ENCODE peak calls at places on chromosomes 16 and 17, in eight cellular contexts. G is caudate nucleus, T is GM03348, M is cardiac muscle cell, V is T-helper 1 cell, Q is GM04504, Y is iris pigment epithelial cell, S is AG04450. H is an unnamed sample.

GRCh38 chr17:76246080-76247066 is 6.1 kb upstream of the RNF157 start:
- DNase-seq in G (no peak), T (no peak), M (peak; percentile 63), V (no peak), Q (no peak), Y (peak; percentile 70), S (no peak), H (no peak)

GRCh38 chr17:71666047-71666446 is 454.8 kb upstream of the SOX9 start:
- DNase-seq in G (no peak), T (no peak), M (no peak), V (no peak), Q (no peak), Y (no peak), S (no peak), H (no peak)

GRCh38 chr16:35737076-35737475 is 2277.7 kb downstream of the TP53TG3F start:
- DNase-seq in G (no peak), T (no peak), M (no peak), V (no peak), Q (no peak), Y (no peak), S (no peak), H (no peak)

GRCh38 chr16:81590714-81591537 is 146.3 kb downstream of the CMIP start:
- DNase-seq in G (no peak), T (no peak), M (no peak), V (no peak), Q (no peak), Y (no peak), S (no peak), H (no peak)

GRCh38 chr16:81493755-81494433 is 49.3 kb downstream of the CMIP start:
- DNase-seq in G (no peak), T (peak; percentile 61), M (no peak), V (no peak), Q (peak; percentile 44), Y (peak; percentile 86), S (peak; percentile 37), H (peak; percentile 13)

GRCh38 chr17:61379457-61380216 is 20.0 kb upstream of the TBX2 start:
- DNase-seq in G (no peak), T (no peak), M (no peak), V (no peak), Q (no peak), Y (no peak), S (no peak), H (no peak)

GRCh38 chr16:21264226-21265036 is 13.7 kb downstream of the CRYM start:
- DNase-seq in G (no peak), T (peak; percentile 31), M (no peak), V (no peak), Q (no peak), Y (peak; percentile 50), S (no peak), H (no peak)

GRCh38 chr17:59292174-59292523 is 39.3 kb upstream of the YPEL2 start:
- DNase-seq in G (no peak), T (no peak), M (no peak), V (no peak), Q (no peak), Y (no peak), S (no peak), H (no peak)

GRCh38 chr17:49223517-49224197 is 6.9 kb downstream of the PHOSPHO1 start:
- DNase-seq in G (peak; percentile 12), T (peak; percentile 80), M (peak; percentile 65), V (peak; percentile 57), Q (no peak), Y (no peak), S (no peak), H (peak; percentile 71)

GRCh38 chr16:78184554-78185183 is 85.2 kb downstream of the WWOX start:
- DNase-seq in G (no peak), T (no peak), M (no peak), V (no peak), Q (peak; percentile 6), Y (peak; percentile 29), S (peak; percentile 67), H (no peak)

GRCh38 chr16:25108054-25108453 is 3.5 kb upstream of the LCMT1 start:
- DNase-seq in G (no peak), T (no peak), M (no peak), V (peak; percentile 22), Q (no peak), Y (no peak), S (no peak), H (peak; percentile 65)

GRCh38 chr17:47208744-47209488 is at the start of gene MYL4:
- DNase-seq in G (no peak), T (no peak), M (peak; percentile 96), V (no peak), Q (no peak), Y (no peak), S (no peak), H (peak; percentile 80)

GRCh38 chr17:4601326-4601725 is 17.0 kb downstream of the SMTNL2 start:
- DNase-seq in G (no peak), T (no peak), M (no peak), V (no peak), Q (no peak), Y (no peak), S (no peak), H (no peak)

GRCh38 chr16:497258-497657 is 30.3 kb upstream of the CAPN15 start:
- DNase-seq in G (no peak), T (no peak), M (no peak), V (no peak), Q (no peak), Y (no peak), S (no peak), H (no peak)

GRCh38 chr16:66751135-66751991 is at the start of gene DYNC1LI2:
- DNase-seq in G (peak; percentile 93), T (peak; percentile 99), M (peak; percentile 84), V (peak; percentile 73), Q (peak; percentile 35), Y (peak; percentile 72), S (peak; percentile 20), H (peak; percentile 86)

GRCh38 chr16:11149011-11149616 is 106.9 kb downstream of the SOCS1 start:
- DNase-seq in G (no peak), T (no peak), M (no peak), V (no peak), Q (no peak), Y (peak; percentile 27), S (no peak), H (peak; percentile 33)

GRCh38 chr16:66295191-66295590 is 71.3 kb upstream of the CDH5 start:
- DNase-seq in G (no peak), T (no peak), M (no peak), V (no peak), Q (no peak), Y (no peak), S (no peak), H (no peak)

GRCh38 chr17:31830971-31831755 is 27.9 kb downstream of the COPRS start:
- DNase-seq in G (no peak), T (no peak), M (no peak), V (no peak), Q (no peak), Y (peak; percentile 66), S (no peak), H (no peak)

GRCh38 chr17:32798938-32799337 is 78.0 kb downstream of the MYO1D start:
- DNase-seq in G (no peak), T (peak; percentile 14), M (no peak), V (no peak), Q (no peak), Y (no peak), S (no peak), H (no peak)

GRCh38 chr17:9254841-9255240 is 233.5 kb downstream of the NTN1 start:
- DNase-seq in G (no peak), T (no peak), M (no peak), V (no peak), Q (no peak), Y (no peak), S (no peak), H (no peak)

GRCh38 chr16:81526935-81527334 is 82.3 kb downstream of the CMIP start:
- DNase-seq in G (no peak), T (peak; percentile 85), M (no peak), V (no peak), Q (no peak), Y (peak; percentile 88), S (no peak), H (peak; percentile 67)

GRCh38 chr16:10114411-10114810 is 67.8 kb downstream of the GRIN2A start:
- DNase-seq in G (no peak), T (no peak), M (no peak), V (no peak), Q (peak; percentile 49), Y (no peak), S (no peak), H (no peak)

GRCh38 chr17:21129023-21129681 is 2.4 kb downstream of the DHRS7B start:
- DNase-seq in G (no peak), T (peak; percentile 80), M (peak; percentile 54), V (no peak), Q (peak; percentile 50), Y (peak; percentile 64), S (peak; percentile 26), H (peak; percentile 14)

GRCh38 chr16:16086653-16087446 is 136.4 kb downstream of the ABCC6 start:
- DNase-seq in G (no peak), T (no peak), M (no peak), V (no peak), Q (no peak), Y (no peak), S (no peak), H (no peak)

GRCh38 chr17:70527364-70527888 is 358.1 kb downstream of the KCNJ2 start:
- DNase-seq in G (no peak), T (no peak), M (no peak), V (no peak), Q (no peak), Y (peak; percentile 4), S (no peak), H (no peak)

GRCh38 chr17:38852771-38853291 is 690 bp downstream of the RPL23 start:
- DNase-seq in G (no peak), T (no peak), M (no peak), V (peak; percentile 30), Q (no peak), Y (no peak), S (no peak), H (peak; percentile 60)

GRCh38 chr16:83470406-83470805 is 337.4 kb upstream of the HSBP1 start:
- DNase-seq in G (no peak), T (peak; percentile 79), M (no peak), V (no peak), Q (no peak), Y (peak; percentile 70), S (no peak), H (no peak)

GRCh38 chr17:61399131-61400057 is at the start of gene TBX2:
- DNase-seq in G (no peak), T (peak; percentile 75), M (peak; percentile 94), V (no peak), Q (no peak), Y (peak; percentile 63), S (peak; percentile 93), H (no peak)

GRCh38 chr17:55769625-55770000 is 18.8 kb downstream of the PCTP start:
- DNase-seq in G (no peak), T (peak; percentile 71), M (no peak), V (no peak), Q (peak; percentile 84), Y (peak; percentile 87), S (peak; percentile 41), H (no peak)

GRCh38 chr16:14509055-14509454 is 121.0 kb downstream of the PARN start:
- DNase-seq in G (no peak), T (peak; percentile 44), M (no peak), V (no peak), Q (no peak), Y (peak; percentile 85), S (no peak), H (peak; percentile 86)

GRCh38 chr17:80983545-80983944 is 8.1 kb upstream of the CHMP6 start:
- DNase-seq in G (no peak), T (no peak), M (no peak), V (no peak), Q (no peak), Y (no peak), S (no peak), H (no peak)

GRCh38 chr16:16871196-16871595 is 492.3 kb downstream of the NPIPA7 start:
- DNase-seq in G (no peak), T (no peak), M (peak; percentile 13), V (no peak), Q (no peak), Y (no peak), S (no peak), H (no peak)

GRCh38 chr17:78174332-78174869 is 6.0 kb downstream of the SYNGR2 start:
- DNase-seq in G (peak; percentile 45), T (no peak), M (no peak), V (no peak), Q (no peak), Y (no peak), S (no peak), H (no peak)

GRCh38 chr17:19812407-19812806 is 55.3 kb downstream of the ULK2 start:
- DNase-seq in G (no peak), T (no peak), M (no peak), V (no peak), Q (no peak), Y (peak; percentile 35), S (no peak), H (peak; percentile 8)